ENCODE peak calls at places on chromosomes 3 and 15, in four cellular contexts. One of them, this sample, is unnamed.

GRCh38 chr3:108845709-108846293 is 23.2 kb downstream of the TRAT1 start:
- DNase-seq in stimulated activated CD4-positive, alpha-beta T cell treated with anti-CD3 and anti-CD28 coated beads, Interleukin-4, amount 100 ng/mL, for 48 hours: no peak
- DNase-seq in dermis blood vessel endothelial cell: no peak
- DNase-seq in HTR-8/SVneo: no peak
- DNase-seq in this sample: no peak

GRCh38 chr15:62407216-62407615 is 242.1 kb upstream of the C2CD4B start:
- DNase-seq in stimulated activated CD4-positive, alpha-beta T cell treated with anti-CD3 and anti-CD28 coated beads, Interleukin-4, amount 100 ng/mL, for 48 hours: no peak
- DNase-seq in dermis blood vessel endothelial cell: no peak
- DNase-seq in HTR-8/SVneo: no peak
- DNase-seq in this sample: no peak

GRCh38 chr3:131007782-131008181 is 18.8 kb downstream of the ASTE1 start:
- DNase-seq in stimulated activated CD4-positive, alpha-beta T cell treated with anti-CD3 and anti-CD28 coated beads, Interleukin-4, amount 100 ng/mL, for 48 hours: no peak
- DNase-seq in dermis blood vessel endothelial cell: no peak
- DNase-seq in HTR-8/SVneo: no peak
- DNase-seq in this sample: no peak

GRCh38 chr3:42490243-42490642 is 12.2 kb upstream of the VIPR1 start:
- DNase-seq in stimulated activated CD4-positive, alpha-beta T cell treated with anti-CD3 and anti-CD28 coated beads, Interleukin-4, amount 100 ng/mL, for 48 hours: no peak
- DNase-seq in dermis blood vessel endothelial cell: peak
- DNase-seq in HTR-8/SVneo: no peak
- DNase-seq in this sample: peak

GRCh38 chr15:83602021-83602420 is 51.9 kb upstream of the ADAMTSL3 start:
- DNase-seq in stimulated activated CD4-positive, alpha-beta T cell treated with anti-CD3 and anti-CD28 coated beads, Interleukin-4, amount 100 ng/mL, for 48 hours: no peak
- DNase-seq in dermis blood vessel endothelial cell: no peak
- DNase-seq in HTR-8/SVneo: no peak
- DNase-seq in this sample: no peak

GRCh38 chr3:54745863-54746262 is 182.0 kb downstream of the LRTM1 start:
- DNase-seq in stimulated activated CD4-positive, alpha-beta T cell treated with anti-CD3 and anti-CD28 coated beads, Interleukin-4, amount 100 ng/mL, for 48 hours: no peak
- DNase-seq in dermis blood vessel endothelial cell: no peak
- DNase-seq in HTR-8/SVneo: no peak
- DNase-seq in this sample: no peak

GRCh38 chr3:14957933-14958332 is 10.6 kb downstream of the NR2C2 start:
- DNase-seq in stimulated activated CD4-positive, alpha-beta T cell treated with anti-CD3 and anti-CD28 coated beads, Interleukin-4, amount 100 ng/mL, for 48 hours: no peak
- DNase-seq in dermis blood vessel endothelial cell: no peak
- DNase-seq in HTR-8/SVneo: no peak
- DNase-seq in this sample: no peak

GRCh38 chr15:68415501-68416157 is 16.3 kb downstream of the ITGA11 start:
- DNase-seq in stimulated activated CD4-positive, alpha-beta T cell treated with anti-CD3 and anti-CD28 coated beads, Interleukin-4, amount 100 ng/mL, for 48 hours: no peak
- DNase-seq in dermis blood vessel endothelial cell: no peak
- DNase-seq in HTR-8/SVneo: no peak
- DNase-seq in this sample: no peak

GRCh38 chr3:34895841-34896240 is 743.5 kb upstream of the ARPP21 start:
- DNase-seq in stimulated activated CD4-positive, alpha-beta T cell treated with anti-CD3 and anti-CD28 coated beads, Interleukin-4, amount 100 ng/mL, for 48 hours: no peak
- DNase-seq in dermis blood vessel endothelial cell: no peak
- DNase-seq in HTR-8/SVneo: no peak
- DNase-seq in this sample: no peak

GRCh38 chr15:56781666-56782065 is 48.4 kb upstream of the ZNF280D start:
- DNase-seq in stimulated activated CD4-positive, alpha-beta T cell treated with anti-CD3 and anti-CD28 coated beads, Interleukin-4, amount 100 ng/mL, for 48 hours: no peak
- DNase-seq in dermis blood vessel endothelial cell: no peak
- DNase-seq in HTR-8/SVneo: no peak
- DNase-seq in this sample: no peak

GRCh38 chr3:170731281-170731680 is 138.7 kb downstream of the RPL22L1 start:
- DNase-seq in stimulated activated CD4-positive, alpha-beta T cell treated with anti-CD3 and anti-CD28 coated beads, Interleukin-4, amount 100 ng/mL, for 48 hours: no peak
- DNase-seq in dermis blood vessel endothelial cell: no peak
- DNase-seq in HTR-8/SVneo: no peak
- DNase-seq in this sample: no peak

GRCh38 chr3:157523814-157524213 is 20.6 kb upstream of the VEPH1 start:
- DNase-seq in stimulated activated CD4-positive, alpha-beta T cell treated with anti-CD3 and anti-CD28 coated beads, Interleukin-4, amount 100 ng/mL, for 48 hours: no peak
- DNase-seq in dermis blood vessel endothelial cell: no peak
- DNase-seq in HTR-8/SVneo: no peak
- DNase-seq in this sample: no peak

GRCh38 chr3:30604566-30604965 is 1.8 kb upstream of the TGFBR2 start:
- DNase-seq in stimulated activated CD4-positive, alpha-beta T cell treated with anti-CD3 and anti-CD28 coated beads, Interleukin-4, amount 100 ng/mL, for 48 hours: no peak
- DNase-seq in dermis blood vessel endothelial cell: peak
- DNase-seq in HTR-8/SVneo: no peak
- DNase-seq in this sample: peak

GRCh38 chr3:69354948-69355347 is 30.9 kb downstream of the FRMD4B start:
- DNase-seq in stimulated activated CD4-positive, alpha-beta T cell treated with anti-CD3 and anti-CD28 coated beads, Interleukin-4, amount 100 ng/mL, for 48 hours: no peak
- DNase-seq in dermis blood vessel endothelial cell: peak
- DNase-seq in HTR-8/SVneo: no peak
- DNase-seq in this sample: no peak

GRCh38 chr15:49096090-49096750 is 50.0 kb upstream of the SECISBP2L start:
- DNase-seq in stimulated activated CD4-positive, alpha-beta T cell treated with anti-CD3 and anti-CD28 coated beads, Interleukin-4, amount 100 ng/mL, for 48 hours: no peak
- DNase-seq in dermis blood vessel endothelial cell: no peak
- DNase-seq in HTR-8/SVneo: no peak
- DNase-seq in this sample: no peak

GRCh38 chr3:50365080-50365841 is 5.9 kb upstream of the TMEM115 start:
- DNase-seq in stimulated activated CD4-positive, alpha-beta T cell treated with anti-CD3 and anti-CD28 coated beads, Interleukin-4, amount 100 ng/mL, for 48 hours: peak
- DNase-seq in dermis blood vessel endothelial cell: peak
- DNase-seq in HTR-8/SVneo: peak
- DNase-seq in this sample: no peak

GRCh38 chr3:122982202-122983185 is 45.1 kb downstream of the SEMA5B start:
- DNase-seq in stimulated activated CD4-positive, alpha-beta T cell treated with anti-CD3 and anti-CD28 coated beads, Interleukin-4, amount 100 ng/mL, for 48 hours: no peak
- DNase-seq in dermis blood vessel endothelial cell: no peak
- DNase-seq in HTR-8/SVneo: no peak
- DNase-seq in this sample: no peak

GRCh38 chr15:60854858-60855568 is 374.1 kb downstream of the RORA start:
- DNase-seq in stimulated activated CD4-positive, alpha-beta T cell treated with anti-CD3 and anti-CD28 coated beads, Interleukin-4, amount 100 ng/mL, for 48 hours: no peak
- DNase-seq in dermis blood vessel endothelial cell: no peak
- DNase-seq in HTR-8/SVneo: no peak
- DNase-seq in this sample: no peak

GRCh38 chr3:188469228-188469885 is 315.4 kb downstream of the LPP start:
- DNase-seq in stimulated activated CD4-positive, alpha-beta T cell treated with anti-CD3 and anti-CD28 coated beads, Interleukin-4, amount 100 ng/mL, for 48 hours: no peak
- DNase-seq in dermis blood vessel endothelial cell: no peak
- DNase-seq in HTR-8/SVneo: no peak
- DNase-seq in this sample: no peak

GRCh38 chr15:89665449-89666146 is 10.3 kb upstream of the KIF7 start:
- DNase-seq in stimulated activated CD4-positive, alpha-beta T cell treated with anti-CD3 and anti-CD28 coated beads, Interleukin-4, amount 100 ng/mL, for 48 hours: no peak
- DNase-seq in dermis blood vessel endothelial cell: peak
- DNase-seq in HTR-8/SVneo: no peak
- DNase-seq in this sample: no peak

GRCh38 chr3:10224794-10225660 is 23.2 kb upstream of the TATDN2 start:
- DNase-seq in stimulated activated CD4-positive, alpha-beta T cell treated with anti-CD3 and anti-CD28 coated beads, Interleukin-4, amount 100 ng/mL, for 48 hours: peak
- DNase-seq in dermis blood vessel endothelial cell: peak
- DNase-seq in HTR-8/SVneo: peak
- DNase-seq in this sample: peak

GRCh38 chr15:31304736-31305365 is 21.8 kb upstream of the KLF13 start:
- DNase-seq in stimulated activated CD4-positive, alpha-beta T cell treated with anti-CD3 and anti-CD28 coated beads, Interleukin-4, amount 100 ng/mL, for 48 hours: no peak
- DNase-seq in dermis blood vessel endothelial cell: no peak
- DNase-seq in HTR-8/SVneo: no peak
- DNase-seq in this sample: no peak

GRCh38 chr15:41396111-41396510 is 6.2 kb downstream of the NDUFAF1 start:
- DNase-seq in stimulated activated CD4-positive, alpha-beta T cell treated with anti-CD3 and anti-CD28 coated beads, Interleukin-4, amount 100 ng/mL, for 48 hours: no peak
- DNase-seq in dermis blood vessel endothelial cell: no peak
- DNase-seq in HTR-8/SVneo: no peak
- DNase-seq in this sample: no peak

GRCh38 chr3:42516443-42516842 is 14.0 kb downstream of the VIPR1 start:
- DNase-seq in stimulated activated CD4-positive, alpha-beta T cell treated with anti-CD3 and anti-CD28 coated beads, Interleukin-4, amount 100 ng/mL, for 48 hours: no peak
- DNase-seq in dermis blood vessel endothelial cell: no peak
- DNase-seq in HTR-8/SVneo: no peak
- DNase-seq in this sample: no peak

GRCh38 chr3:10463191-10464067 is 42.0 kb downstream of the ATP2B2 start:
- DNase-seq in stimulated activated CD4-positive, alpha-beta T cell treated with anti-CD3 and anti-CD28 coated beads, Interleukin-4, amount 100 ng/mL, for 48 hours: no peak
- DNase-seq in dermis blood vessel endothelial cell: no peak
- DNase-seq in HTR-8/SVneo: no peak
- DNase-seq in this sample: no peak

GRCh38 chr3:94990952-94991705 is 928.3 kb downstream of the NSUN3 start:
- DNase-seq in stimulated activated CD4-positive, alpha-beta T cell treated with anti-CD3 and anti-CD28 coated beads, Interleukin-4, amount 100 ng/mL, for 48 hours: no peak
- DNase-seq in dermis blood vessel endothelial cell: no peak
- DNase-seq in HTR-8/SVneo: no peak
- DNase-seq in this sample: no peak

GRCh38 chr3:190865828-190866227 is 3.3 kb upstream of the GMNC start:
- DNase-seq in stimulated activated CD4-positive, alpha-beta T cell treated with anti-CD3 and anti-CD28 coated beads, Interleukin-4, amount 100 ng/mL, for 48 hours: no peak
- DNase-seq in dermis blood vessel endothelial cell: no peak
- DNase-seq in HTR-8/SVneo: no peak
- DNase-seq in this sample: no peak

GRCh38 chr15:25671132-25671531 is 192.0 kb downstream of the ATP10A start:
- DNase-seq in stimulated activated CD4-positive, alpha-beta T cell treated with anti-CD3 and anti-CD28 coated beads, Interleukin-4, amount 100 ng/mL, for 48 hours: no peak
- DNase-seq in dermis blood vessel endothelial cell: no peak
- DNase-seq in HTR-8/SVneo: no peak
- DNase-seq in this sample: no peak

GRCh38 chr15:75123395-75123794 is 78.3 kb upstream of the C15orf39 start:
- DNase-seq in stimulated activated CD4-positive, alpha-beta T cell treated with anti-CD3 and anti-CD28 coated beads, Interleukin-4, amount 100 ng/mL, for 48 hours: no peak
- DNase-seq in dermis blood vessel endothelial cell: no peak
- DNase-seq in HTR-8/SVneo: no peak
- DNase-seq in this sample: no peak

GRCh38 chr3:24225027-24225743 is 269.5 kb downstream of the THRB start:
- DNase-seq in stimulated activated CD4-positive, alpha-beta T cell treated with anti-CD3 and anti-CD28 coated beads, Interleukin-4, amount 100 ng/mL, for 48 hours: no peak
- DNase-seq in dermis blood vessel endothelial cell: no peak
- DNase-seq in HTR-8/SVneo: no peak
- DNase-seq in this sample: no peak

GRCh38 chr15:81968691-81969090 is 77.1 kb downstream of the MEX3B start:
- DNase-seq in stimulated activated CD4-positive, alpha-beta T cell treated with anti-CD3 and anti-CD28 coated beads, Interleukin-4, amount 100 ng/mL, for 48 hours: no peak
- DNase-seq in dermis blood vessel endothelial cell: no peak
- DNase-seq in HTR-8/SVneo: no peak
- DNase-seq in this sample: no peak

GRCh38 chr3:193225726-193226125 is 15.3 kb upstream of the PLAAT1 start:
- DNase-seq in stimulated activated CD4-positive, alpha-beta T cell treated with anti-CD3 and anti-CD28 coated beads, Interleukin-4, amount 100 ng/mL, for 48 hours: no peak
- DNase-seq in dermis blood vessel endothelial cell: no peak
- DNase-seq in HTR-8/SVneo: no peak
- DNase-seq in this sample: no peak

GRCh38 chr3:9316881-9317341 is 45.9 kb upstream of the THUMPD3 start:
- DNase-seq in stimulated activated CD4-positive, alpha-beta T cell treated with anti-CD3 and anti-CD28 coated beads, Interleukin-4, amount 100 ng/mL, for 48 hours: no peak
- DNase-seq in dermis blood vessel endothelial cell: peak
- DNase-seq in HTR-8/SVneo: peak
- DNase-seq in this sample: no peak

GRCh38 chr3:147298511-147298982 is 107.8 kb downstream of the ZIC4 start:
- DNase-seq in stimulated activated CD4-positive, alpha-beta T cell treated with anti-CD3 and anti-CD28 coated beads, Interleukin-4, amount 100 ng/mL, for 48 hours: no peak
- DNase-seq in dermis blood vessel endothelial cell: peak
- DNase-seq in HTR-8/SVneo: peak
- DNase-seq in this sample: no peak

GRCh38 chr3:164387236-164387635 is 691.1 kb downstream of the SI start:
- DNase-seq in stimulated activated CD4-positive, alpha-beta T cell treated with anti-CD3 and anti-CD28 coated beads, Interleukin-4, amount 100 ng/mL, for 48 hours: no peak
- DNase-seq in dermis blood vessel endothelial cell: no peak
- DNase-seq in HTR-8/SVneo: no peak
- DNase-seq in this sample: no peak

GRCh38 chr3:28916713-28917499 is 364.0 kb upstream of the RBMS3 start:
- DNase-seq in stimulated activated CD4-positive, alpha-beta T cell treated with anti-CD3 and anti-CD28 coated beads, Interleukin-4, amount 100 ng/mL, for 48 hours: no peak
- DNase-seq in dermis blood vessel endothelial cell: peak
- DNase-seq in HTR-8/SVneo: peak
- DNase-seq in this sample: no peak

GRCh38 chr15:32676095-32676643 is 34.7 kb downstream of the SCG5 start:
- DNase-seq in stimulated activated CD4-positive, alpha-beta T cell treated with anti-CD3 and anti-CD28 coated beads, Interleukin-4, amount 100 ng/mL, for 48 hours: no peak
- DNase-seq in dermis blood vessel endothelial cell: no peak
- DNase-seq in HTR-8/SVneo: no peak
- DNase-seq in this sample: no peak

GRCh38 chr15:20340331-20340811 is 201.2 kb downstream of the GOLGA6L6 start:
- DNase-seq in stimulated activated CD4-positive, alpha-beta T cell treated with anti-CD3 and anti-CD28 coated beads, Interleukin-4, amount 100 ng/mL, for 48 hours: no peak
- DNase-seq in dermis blood vessel endothelial cell: no peak
- DNase-seq in HTR-8/SVneo: no peak
- DNase-seq in this sample: no peak